ENCODE peak calls at places on chromosomes 13 and 19, in four cellular contexts. N, Z, M and D are unnamed samples.

GRCh38 chr19:53870485-53870844 is 2.8 kb downstream of the MYADM start:
- DNase-seq in N (peak), M (peak), Z (no peak), D (no peak)

GRCh38 chr19:28948531-28948930 is 264.4 kb downstream of the UQCRFS1 start:
- DNase-seq in M (no peak), N (no peak), Z (no peak), D (no peak)

GRCh38 chr19:3175761-3176714 is 2.5 kb upstream of the S1PR4 start:
- DNase-seq in M (no peak), Z (no peak), N (peak), D (no peak)

GRCh38 chr13:32659736-32660135 is 73.5 kb downstream of the PDS5B start:
- DNase-seq in Z (no peak), M (no peak), N (no peak), D (no peak)

GRCh38 chr13:106471957-106472543 is 63.4 kb downstream of the EFNB2 start:
- DNase-seq in M (no peak), N (no peak), Z (peak), D (no peak)

GRCh38 chr19:7224205-7224833 is 69.9 kb downstream of the INSR start:
- DNase-seq in Z (peak), M (no peak), N (no peak), D (peak)

GRCh38 chr19:53308339-53308811 is 25.2 kb upstream of the ZNF845 start:
- DNase-seq in M (no peak), N (no peak), Z (peak), D (no peak)

GRCh38 chr13:29937836-29938235 is 87.4 kb upstream of the UBL3 start:
- DNase-seq in Z (no peak), N (no peak), M (no peak), D (no peak)

GRCh38 chr13:30618186-30618937 is 642 bp downstream of the USPL1 start:
- DNase-seq in N (peak), M (no peak), Z (peak), D (no peak)

GRCh38 chr19:2289714-2290435 is 7.9 kb upstream of the PEAK3 start:
- DNase-seq in Z (no peak), N (peak), M (peak), D (no peak)

GRCh38 chr19:41917676-41918075 is 10.6 kb downstream of the ERFL start:
- DNase-seq in M (no peak), Z (no peak), N (peak), D (no peak)

GRCh38 chr13:53189162-53189561 is 160.5 kb downstream of the OLFM4 start:
- DNase-seq in Z (no peak), M (no peak), N (no peak), D (no peak)

GRCh38 chr13:24822640-24823039 is 58.7 kb downstream of the RNF17 start:
- DNase-seq in M (no peak), N (no peak), Z (no peak), D (no peak)

GRCh38 chr19:52689804-52690394 is 44.9 kb downstream of the ZNF611 start:
- DNase-seq in M (peak), N (peak), Z (peak), D (peak)

GRCh38 chr19:51367565-51368365 is 1.0 kb downstream of the CLDND2 start:
- DNase-seq in Z (peak), M (peak), N (peak), D (peak)

GRCh38 chr19:19410553-19411550 is 5.4 kb downstream of the GATAD2A start:
- DNase-seq in Z (no peak), M (no peak), N (no peak), D (no peak)

GRCh38 chr13:27919934-27920676 is at the start of gene PDX1:
- DNase-seq in N (no peak), Z (no peak), M (no peak), D (no peak)

GRCh38 chr13:113120300-113121182 is 2.1 kb upstream of the F10 start:
- DNase-seq in N (no peak), Z (no peak), M (no peak), D (no peak)

GRCh38 chr19:49635530-49636229 is 4.3 kb downstream of the RRAS start:
- DNase-seq in N (no peak), Z (peak), M (no peak), D (no peak)

GRCh38 chr13:99859178-99860177 is 112.1 kb downstream of the ZIC5 start:
- DNase-seq in N (no peak), M (no peak), Z (no peak), D (no peak)

GRCh38 chr19:53906211-53907192 is 2.6 kb upstream of the CACNG7 start:
- DNase-seq in M (peak), Z (peak), N (peak), D (no peak)

GRCh38 chr19:13539332-13539731 is 33.1 kb upstream of the CACNA1A start:
- DNase-seq in M (no peak), N (no peak), Z (no peak), D (no peak)

GRCh38 chr19:39212377-39212742 is 8.3 kb upstream of the SYCN start:
- DNase-seq in M (peak), N (peak), Z (no peak), D (no peak)

DNA sequence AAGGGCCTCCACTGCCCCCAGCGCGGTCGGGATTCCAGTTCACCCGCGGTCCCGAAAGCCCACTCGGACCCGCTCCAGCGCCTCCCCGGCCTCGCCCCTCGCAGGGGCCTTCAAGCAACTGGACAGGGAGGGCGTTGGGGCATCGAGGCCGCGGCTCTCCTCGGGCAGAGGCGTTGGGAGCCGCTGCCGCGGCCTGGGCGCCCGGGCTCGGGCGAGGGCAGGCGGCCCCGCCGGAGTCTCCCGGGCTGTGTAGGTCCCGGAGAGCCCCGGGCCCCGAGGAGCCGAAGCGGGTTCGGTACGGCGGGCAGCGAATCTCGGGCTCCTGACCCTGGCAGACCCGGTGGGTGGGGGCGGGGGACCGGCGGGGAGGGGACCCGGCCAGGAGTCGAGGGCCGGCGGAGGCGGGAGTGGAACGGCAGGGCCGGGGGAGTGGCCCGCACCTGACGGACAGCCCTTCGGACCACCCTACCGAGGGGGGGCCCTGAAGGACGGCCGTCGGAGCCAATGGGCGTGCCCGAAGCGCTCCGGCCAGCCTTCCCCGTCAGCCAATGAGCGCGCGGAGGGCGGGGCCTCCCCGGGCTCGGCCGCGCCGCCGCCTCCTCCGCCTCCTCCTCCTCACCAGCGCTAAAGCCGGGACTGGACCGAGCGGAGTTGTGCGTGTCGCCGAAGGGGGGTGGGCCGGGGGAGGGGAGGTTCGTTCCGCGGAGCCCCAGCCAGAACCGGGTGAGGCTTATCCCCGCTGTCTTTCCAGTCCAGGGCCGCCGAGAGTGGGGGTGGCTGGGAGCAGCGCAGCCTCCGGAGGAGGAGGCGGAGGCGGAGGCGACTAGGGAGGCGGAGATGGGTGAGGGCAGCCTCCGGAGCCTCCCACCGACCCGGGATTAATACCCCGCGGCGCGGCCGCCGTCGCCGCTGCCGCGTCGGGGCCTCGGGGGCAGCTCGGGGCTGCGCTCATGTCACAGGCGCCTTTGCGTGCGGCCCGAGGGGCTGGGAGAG is at the start of gene ZMYM2:
- DNase-seq in Z (peak), N (peak), M (peak), D (peak)
- TF ChIP-seq CTCF in Z (no peak), N (no peak), M (no peak), D (no peak)

DNA sequence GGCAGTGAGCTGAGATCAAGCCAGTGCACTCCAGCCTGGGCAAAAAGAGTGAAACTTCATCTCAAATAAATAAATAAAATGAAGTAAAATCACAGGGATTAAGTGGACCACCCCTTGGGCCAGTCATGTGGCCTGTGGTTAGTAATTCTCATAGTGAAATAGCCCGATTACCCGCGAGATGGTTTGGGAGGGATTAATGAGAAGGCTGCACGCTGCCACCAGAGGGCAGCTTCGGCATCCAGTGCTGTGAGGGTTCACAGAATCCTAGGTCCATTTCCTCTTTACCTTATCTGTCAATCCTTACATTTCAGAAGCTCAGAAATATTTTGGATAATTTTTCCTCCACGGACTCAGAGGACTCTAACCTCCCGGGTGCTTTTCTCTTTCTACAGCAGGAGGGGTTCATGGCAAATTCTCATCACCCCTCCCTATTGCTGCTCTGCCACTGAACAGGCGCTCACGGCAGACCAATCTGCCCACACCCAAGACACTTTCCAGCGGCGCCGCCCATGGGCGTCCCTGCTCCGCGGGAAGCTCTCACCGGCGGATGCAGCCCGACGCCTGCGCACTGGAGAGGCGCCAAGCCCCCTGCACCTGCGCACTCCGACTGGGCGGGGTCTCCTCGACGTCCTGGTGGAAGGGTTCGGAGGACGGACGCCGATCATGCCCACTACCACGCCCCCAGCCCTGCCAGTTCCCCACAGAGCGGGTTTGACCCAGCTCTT is 11.0 kb downstream of the ZNF835 start:
- DNase-seq in M (no peak), N (no peak), Z (peak), D (no peak)
- TF ChIP-seq CTCF in M (no peak), N (peak), Z (no peak), D (no peak)

GRCh38 chr13:75541287-75541686 is 3.6 kb upstream of the COMMD6 start:
- DNase-seq in Z (no peak), M (peak), N (no peak), D (no peak)

GRCh38 chr13:75533866-75534265 is 3.8 kb downstream of the COMMD6 start:
- DNase-seq in M (no peak), N (no peak), Z (no peak), D (no peak)

GRCh38 chr13:75541961-75542360 is 4.3 kb upstream of the COMMD6 start:
- DNase-seq in M (no peak), Z (no peak), N (no peak), D (no peak)

GRCh38 chr13:75537401-75538365 is at the start of gene COMMD6:
- DNase-seq in M (peak), N (peak), Z (peak), D (peak)
- TF ChIP-seq CTCF in M (no peak), N (peak), Z (peak), D (no peak)

DNA sequence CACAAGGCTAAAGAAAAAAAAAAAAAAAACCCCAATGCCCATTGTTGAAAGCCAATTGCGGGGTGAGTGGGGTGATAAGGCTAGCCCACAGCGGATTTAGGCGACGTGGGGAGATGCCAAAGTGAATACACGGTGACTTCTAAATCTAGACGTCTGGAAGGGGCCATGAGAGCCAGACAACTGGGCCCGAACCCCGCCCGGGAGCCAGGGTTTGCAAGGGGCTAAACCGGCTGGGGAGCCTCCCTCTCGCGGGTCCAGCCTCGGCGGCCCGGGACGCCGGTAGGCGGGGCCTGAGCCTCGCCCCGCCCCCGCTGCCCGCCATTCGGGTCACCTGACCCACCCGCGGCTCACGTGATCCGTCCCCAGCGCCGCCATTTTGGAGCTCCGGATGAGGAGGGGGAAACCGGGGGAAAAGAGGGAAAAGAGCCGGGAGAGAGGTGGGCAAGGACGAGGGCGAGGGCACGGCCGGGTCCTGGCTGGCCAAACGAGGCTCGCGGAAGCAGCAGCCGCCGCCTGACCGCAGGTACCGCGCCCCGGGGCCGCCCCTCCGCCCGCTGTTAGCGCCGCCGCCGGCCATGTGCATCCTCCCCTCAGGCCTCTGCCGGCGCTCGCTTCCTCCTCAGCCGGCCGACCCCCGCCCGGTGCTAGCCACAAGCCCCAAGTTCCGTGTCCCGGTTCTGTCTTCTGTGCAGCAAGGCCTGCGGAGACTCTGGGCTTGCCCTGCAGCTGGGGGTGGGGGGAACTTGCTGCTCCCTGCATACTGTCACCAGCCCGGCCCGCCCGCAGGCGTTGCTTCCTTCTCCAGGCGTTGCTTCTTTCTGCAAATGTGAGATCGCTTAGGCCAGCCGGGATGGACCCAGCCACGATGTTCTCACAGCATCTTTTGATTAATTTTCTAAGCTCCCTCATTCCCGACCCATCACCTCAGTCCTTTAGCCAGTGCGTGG is at the start of gene ZNF507:
- DNase-seq in M (peak), N (peak), Z (peak), D (peak)
- TF ChIP-seq CTCF in M (no peak), N (peak), Z (no peak), D (no peak)

DNA sequence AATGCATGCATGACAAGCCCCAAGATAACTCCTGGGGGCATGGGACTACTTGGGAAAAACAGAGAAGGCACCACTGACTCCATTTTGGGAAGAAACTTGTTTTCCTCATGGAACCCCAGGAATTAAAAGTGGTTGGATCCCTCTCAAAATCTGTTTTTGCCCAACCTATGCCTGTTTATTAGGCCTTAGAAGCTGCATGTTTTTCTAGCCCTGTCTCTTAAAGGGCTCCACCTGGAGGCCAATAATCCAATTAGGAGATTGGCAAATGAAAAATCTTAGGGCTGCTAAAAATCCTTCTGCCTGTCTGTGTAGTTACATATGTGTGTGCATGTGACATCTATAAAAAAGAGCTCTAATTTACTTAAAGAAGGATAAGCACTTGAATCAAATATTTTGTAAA is 26.9 kb downstream of the MED4 start:
- DNase-seq in Z (no peak), M (no peak), N (no peak), D (no peak)
- TF ChIP-seq CTCF in Z (no peak), M (no peak), N (no peak), D (no peak)

DNA sequence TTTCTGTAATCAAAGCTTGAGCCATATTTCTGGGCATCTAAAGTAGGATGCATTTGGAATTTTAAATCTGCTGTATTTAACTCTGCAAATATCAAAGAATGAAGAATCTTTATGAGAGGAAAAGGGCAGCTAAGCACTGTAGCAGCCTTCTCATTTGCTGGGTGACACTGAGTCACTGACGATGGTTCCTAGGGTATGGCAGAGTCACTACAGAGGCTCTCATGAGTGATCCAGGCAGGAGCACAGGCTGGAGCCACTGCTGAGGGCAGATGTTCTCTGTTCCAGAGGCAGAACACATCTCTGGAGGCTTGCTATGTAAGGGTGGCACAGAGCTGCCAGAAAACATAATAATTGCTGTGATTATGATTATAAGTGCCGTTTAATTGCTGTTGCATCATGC is 340.7 kb upstream of the HTR2A start:
- DNase-seq in N (no peak), Z (no peak), M (no peak), D (no peak)
- TF ChIP-seq CTCF in N (no peak), Z (no peak), M (no peak), D (no peak)

GRCh38 chr19:23343434-23344010 is 51.7 kb downstream of the ZNF91 start:
- DNase-seq in M (no peak), N (no peak), Z (no peak), D (no peak)

GRCh38 chr19:23346696-23347095 is 48.6 kb downstream of the ZNF91 start:
- DNase-seq in N (no peak), Z (no peak), M (no peak), D (no peak)

GRCh38 chr19:23351806-23352205 is 43.5 kb downstream of the ZNF91 start:
- DNase-seq in Z (no peak), M (no peak), N (no peak), D (no peak)

GRCh38 chr19:23345838-23346237 is 49.4 kb downstream of the ZNF91 start:
- DNase-seq in N (no peak), M (no peak), Z (no peak), D (no peak)
- TF ChIP-seq CTCF in N (no peak), M (no peak), Z (no peak), D (no peak)